ENCODE peak calls at places on chromosomes 3 and 15, in nine cellular contexts. P is activated CD8-positive, alpha-beta T cell treated with anti-CD3 and anti-CD28 coated beads for 36 hours; N is gastrocnemius medialis; E is epithelial cell of proximal tubule; Q is PC-3; Y is RWPE1; I is endothelial cell; J is HFF-Myc; T is lung. D is an unnamed sample.

GRCh38 chr3:105429034-105429762 is 62.5 kb downstream of the ALCAM start:
- DNase-seq in P (no peak), N (no peak), E (no peak), Q (no peak), Y (no peak), I (no peak), J (no peak), T (no peak), D (no peak)

GRCh38 chr15:25847066-25847465 is 16.1 kb downstream of the ATP10A start:
- DNase-seq in P (peak; percentile 30), N (no peak), E (no peak), Q (no peak), Y (no peak), I (no peak), J (no peak), T (no peak), D (no peak)

GRCh38 chr3:147904421-147904820 is 495.3 kb downstream of the ZIC1 start:
- DNase-seq in P (no peak), N (no peak), E (no peak), Q (no peak), Y (no peak), I (no peak), J (no peak), T (no peak), D (no peak)

GRCh38 chr3:105606052-105606451 is 239.3 kb downstream of the ALCAM start:
- DNase-seq in P (no peak), N (no peak), E (no peak), Q (peak; percentile 51), Y (no peak), I (no peak), J (no peak), T (no peak), D (no peak)

GRCh38 chr15:41416742-41417417 is at the start of gene RTF1:
- DNase-seq in P (peak; percentile 96), N (peak; percentile 89), E (peak; percentile 48), Q (peak; percentile 93), Y (peak; percentile 95), I (peak; percentile 98), J (peak; percentile 41), T (peak; percentile 92), D (peak; percentile 96)

GRCh38 chr15:67177750-67178149 is 76.7 kb downstream of the AAGAB start:
- DNase-seq in P (no peak), N (no peak), E (no peak), Q (no peak), Y (no peak), I (no peak), J (peak; percentile 60), T (no peak), D (no peak)

GRCh38 chr3:125381743-125382142 is 6.6 kb upstream of the ZNF148 start:
- DNase-seq in P (peak; percentile 41), N (no peak), E (no peak), Q (peak; percentile 55), Y (no peak), I (no peak), J (peak; percentile 26), T (no peak), D (no peak)

GRCh38 chr15:100717596-100717995 is 115.2 kb downstream of the ASB7 start:
- DNase-seq in P (no peak), N (no peak), E (no peak), Q (no peak), Y (no peak), I (no peak), J (no peak), T (peak; percentile 23), D (no peak)

GRCh38 chr3:117261907-117262518 is 552.4 kb downstream of the TUSC7 start:
- DNase-seq in P (no peak), N (no peak), E (no peak), Q (no peak), Y (no peak), I (no peak), J (no peak), T (no peak), D (no peak)

GRCh38 chr3:12807960-12808359 is 11.5 kb downstream of the CAND2 start:
- DNase-seq in P (no peak), N (no peak), E (no peak), Q (no peak), Y (no peak), I (no peak), J (no peak), T (no peak), D (no peak)

GRCh38 chr3:12809435-12809834 is 13.0 kb downstream of the CAND2 start:
- DNase-seq in P (no peak), N (no peak), E (no peak), Q (no peak), Y (no peak), I (no peak), J (no peak), T (no peak), D (no peak)

GRCh38 chr3:12808587-12808986 is 12.1 kb downstream of the CAND2 start:
- DNase-seq in P (no peak), N (no peak), E (no peak), Q (no peak), Y (no peak), I (no peak), J (no peak), T (no peak), D (no peak)

GRCh38 chr3:12809001-12809400 is 12.5 kb downstream of the CAND2 start:
- DNase-seq in P (no peak), N (no peak), E (no peak), Q (no peak), Y (no peak), I (no peak), J (no peak), T (no peak), D (no peak)

DNA sequence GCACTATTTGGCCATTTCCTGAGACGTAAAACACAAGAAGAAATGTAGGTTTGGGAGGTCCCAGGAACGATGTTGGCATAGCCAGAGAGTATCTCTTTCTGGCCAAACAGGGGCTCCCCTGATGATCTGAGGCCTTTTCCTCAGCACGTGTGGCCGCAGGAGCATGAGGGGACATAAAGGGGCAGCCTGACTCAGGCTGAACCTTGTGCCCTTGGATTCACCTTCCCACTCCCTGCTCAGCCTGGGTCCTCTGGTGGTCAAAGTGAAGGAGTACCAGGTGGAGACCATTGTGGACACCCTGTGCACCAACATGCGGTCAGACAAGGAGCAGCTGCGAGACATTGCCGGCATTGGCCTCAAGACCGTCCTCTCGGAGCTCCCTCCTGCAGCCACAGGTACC is 10.6 kb downstream of the CAND2 start:
- DNase-seq in P (no peak), N (no peak), E (no peak), Q (no peak), Y (no peak), I (no peak), J (no peak), T (no peak), D (no peak)
- TF ChIP-seq CTCF in P (no peak), N (no peak), E (peak; percentile 21), Q (no peak), Y (no peak), I (no peak), J (no peak), T (no peak), D (no peak)

GRCh38 chr3:12496453-12496761 is 12.1 kb downstream of the TSEN2 start:
- DNase-seq in P (no peak), N (no peak), E (no peak), Q (no peak), Y (no peak), I (no peak), J (no peak), T (no peak), D (no peak)

GRCh38 chr3:12490547-12490946 is 6.3 kb downstream of the TSEN2 start:
- DNase-seq in P (no peak), N (no peak), E (no peak), Q (no peak), Y (no peak), I (no peak), J (no peak), T (no peak), D (no peak)

GRCh38 chr3:12501360-12502020 is 17.2 kb downstream of the TSEN2 start:
- DNase-seq in P (no peak), N (no peak), E (no peak), Q (no peak), Y (no peak), I (no peak), J (peak; percentile 62), T (no peak), D (no peak)

GRCh38 chr3:12495749-12496452 is 11.6 kb downstream of the TSEN2 start:
- DNase-seq in P (no peak), N (no peak), E (no peak), Q (no peak), Y (no peak), I (peak; percentile 14), J (no peak), T (no peak), D (no peak)
- TF ChIP-seq CTCF in P (no peak), N (no peak), E (peak; percentile 29), Q (peak; percentile 59), Y (no peak), I (no peak), J (peak; percentile 36), T (no peak), D (peak; percentile 32)

DNA sequence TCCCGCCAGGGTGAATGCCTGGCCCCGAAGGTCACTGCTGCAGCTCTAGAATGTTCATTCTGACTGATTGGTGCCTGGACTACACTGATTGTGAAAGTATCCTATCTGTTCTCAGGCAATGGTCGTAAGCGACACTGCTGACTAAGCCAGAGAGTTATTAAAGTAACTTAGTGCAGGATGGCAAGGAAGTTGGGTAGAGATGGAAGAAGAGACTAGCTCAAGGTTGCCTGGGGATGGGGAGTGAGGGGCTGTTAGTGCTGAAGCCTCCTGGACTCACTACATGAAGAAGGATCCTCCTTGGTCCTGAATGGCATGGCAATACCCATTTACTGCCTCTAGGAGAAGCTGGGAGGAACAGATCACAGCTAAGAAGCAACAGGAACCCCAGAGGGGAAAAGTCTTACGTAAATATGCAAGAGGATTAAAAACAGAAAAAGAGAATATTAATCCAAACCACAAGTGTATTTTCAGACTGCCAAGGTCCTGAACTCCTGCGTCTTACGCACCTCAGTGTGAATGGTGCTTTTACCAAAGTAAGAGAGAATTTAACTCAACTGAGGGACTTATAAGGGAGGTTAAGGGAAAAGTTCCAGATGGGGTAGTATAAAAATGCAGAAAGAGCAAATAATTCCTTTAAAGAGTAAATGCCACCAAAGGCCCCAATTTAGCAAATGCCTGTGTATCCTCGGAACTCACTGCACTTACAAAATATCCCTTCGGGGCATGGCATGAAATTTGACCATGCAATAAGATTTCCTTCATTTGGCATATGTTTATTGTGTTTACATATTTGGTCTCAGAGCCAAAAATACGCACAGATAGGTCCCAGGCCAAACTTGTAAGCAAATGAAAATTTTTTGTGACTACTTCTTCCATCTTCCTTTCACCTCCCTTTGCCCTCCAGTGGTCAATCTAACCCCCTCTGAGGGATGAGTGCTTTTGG is 64.0 kb upstream of the DGKG start:
- DNase-seq in P (no peak), N (no peak), E (no peak), Q (peak; percentile 81), Y (no peak), I (no peak), J (peak; percentile 53), T (no peak), D (no peak)
- TF ChIP-seq CTCF in P (no peak), N (no peak), E (peak; percentile 44), Q (peak; percentile 62), Y (no peak), I (no peak), J (peak; percentile 45), T (no peak), D (peak; percentile 29)

DNA sequence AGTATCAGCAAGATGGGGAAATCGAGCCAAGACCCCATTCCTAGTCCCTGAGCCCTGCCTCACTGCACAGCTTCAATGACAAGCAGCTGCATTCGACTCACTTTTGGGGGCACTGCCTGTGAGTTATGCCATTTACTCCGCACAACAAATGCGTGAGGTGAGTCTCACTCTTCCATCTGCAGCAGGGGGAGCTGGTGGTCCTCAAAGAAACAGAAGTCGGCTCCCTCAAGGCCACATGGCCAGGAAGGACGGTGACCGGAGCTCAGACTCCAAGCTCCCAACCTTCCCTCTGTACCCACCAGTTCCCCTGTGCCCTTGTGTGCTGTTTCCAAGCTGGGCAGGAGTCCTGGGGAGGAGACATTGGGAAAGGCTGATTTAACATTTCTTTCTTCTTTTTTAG is 127.7 kb upstream of the IQSEC1 start:
- DNase-seq in P (peak; percentile 34), N (no peak), E (no peak), Q (no peak), Y (no peak), I (peak; percentile 34), J (no peak), T (no peak), D (no peak)
- TF ChIP-seq CTCF in P (no peak), N (no peak), E (peak; percentile 25), Q (no peak), Y (no peak), I (no peak), J (no peak), T (no peak), D (peak; percentile 45)